ENCODE peak calls at places on chromosomes 11 and 22, in four cellular contexts. H, Q, N and O are unnamed samples.

GRCh38 chr11:1776331-1776851 is 12.7 kb upstream of the CTSD start:
- DNase-seq in N (no peak), H (no peak), Q (no peak), O (no peak)

GRCh38 chr11:17734418-17734911 is at the start of gene KCNC1:
- DNase-seq in N (no peak), Q (peak; percentile 48), H (no peak), O (no peak)

GRCh38 chr11:110000045-110000502 is 93.1 kb upstream of the ZC3H12C start:
- DNase-seq in Q (no peak), N (no peak), H (no peak), O (peak; percentile 23)

GRCh38 chr22:28051091-28051786 is 132.2 kb upstream of the PITPNB start:
- DNase-seq in H (no peak), N (no peak), Q (no peak), O (no peak)

GRCh38 chr11:95364324-95365295 is 133.6 kb upstream of the SESN3 start:
- DNase-seq in H (peak; percentile 79), N (no peak), Q (no peak), O (no peak)

GRCh38 chr11:117181586-117182550 is 3.3 kb downstream of the SIDT2 start:
- DNase-seq in N (no peak), H (no peak), Q (no peak), O (no peak)

GRCh38 chr11:71183878-71184277 is 68.5 kb downstream of the SHANK2 start:
- DNase-seq in Q (no peak), N (no peak), H (no peak), O (no peak)

GRCh38 chr11:48002565-48002964 is 22.2 kb downstream of the PTPRJ start:
- DNase-seq in Q (no peak), N (no peak), H (no peak), O (no peak)

GRCh38 chr11:126084608-126084912 is 21.9 kb upstream of the CDON start:
- DNase-seq in Q (no peak), H (no peak), N (no peak), O (no peak)

GRCh38 chr11:34988294-34989255 is 72.2 kb downstream of the PDHX start:
- DNase-seq in H (no peak), Q (no peak), N (no peak), O (no peak)

GRCh38 chr11:1118755-1119275 is 38.9 kb upstream of the MUC5AC start:
- DNase-seq in Q (no peak), N (no peak), H (no peak), O (no peak)

GRCh38 chr11:106961518-106961917 is 56.8 kb downstream of the GUCY1A2 start:
- DNase-seq in N (no peak), H (no peak), Q (no peak), O (no peak)

GRCh38 chr22:48478529-48479265 is 1349.0 kb downstream of the BRD1 start:
- DNase-seq in N (no peak), H (no peak), Q (no peak), O (no peak)

GRCh38 chr11:72703281-72704008 is 29.2 kb upstream of the PDE2A start:
- DNase-seq in N (no peak), Q (peak; percentile 50), H (no peak), O (no peak)

GRCh38 chr11:96763244-96763643 is 373.4 kb downstream of the JRKL start:
- DNase-seq in H (no peak), N (no peak), Q (no peak), O (no peak)

GRCh38 chr22:19068784-19069271 is 53.4 kb downstream of the DGCR2 start:
- DNase-seq in H (no peak), N (no peak), Q (no peak), O (no peak)

GRCh38 chr11:71342951-71343827 is 90.8 kb upstream of the SHANK2 start:
- DNase-seq in Q (peak; percentile 78), N (peak; percentile 50), H (peak; percentile 77), O (peak; percentile 40)

GRCh38 chr11:61061081-61061826 is 41.0 kb upstream of the CD5 start:
- DNase-seq in N (no peak), Q (no peak), H (no peak), O (peak; percentile 6)

GRCh38 chr11:117443269-117444186 is 115.9 kb downstream of the CEP164 start:
- DNase-seq in Q (peak; percentile 66), N (peak; percentile 27), H (peak; percentile 40), O (no peak)

GRCh38 chr22:43260818-43261217 is 73.9 kb upstream of the TTLL12 start:
- DNase-seq in N (no peak), H (no peak), Q (no peak), O (no peak)

GRCh38 chr11:135017296-135017695 is 605.3 kb upstream of the B3GAT1 start:
- DNase-seq in H (no peak), N (no peak), Q (no peak), O (no peak)

GRCh38 chr11:67630943-67631331 is 1.2 kb upstream of the NUDT8 start:
- DNase-seq in Q (no peak), N (no peak), H (no peak), O (no peak)

GRCh38 chr22:27258773-27259172 is 542.8 kb downstream of the MN1 start:
- DNase-seq in H (no peak), Q (peak; percentile 21), N (no peak), O (no peak)

GRCh38 chr22:38751422-38752346 is 4.1 kb downstream of the SUN2 start:
- DNase-seq in N (no peak), H (no peak), Q (no peak), O (no peak)

GRCh38 chr22:24975813-24976341 is 23.4 kb downstream of the KIAA1671 start:
- DNase-seq in Q (no peak), H (no peak), N (no peak), O (no peak)

GRCh38 chr22:48075604-48076400 is 1313.4 kb downstream of the TBC1D22A start:
- DNase-seq in H (no peak), Q (no peak), N (no peak), O (no peak)

GRCh38 chr11:114285599-114285998 is 10.6 kb upstream of the NNMT start:
- DNase-seq in N (no peak), H (no peak), Q (no peak), O (no peak)

GRCh38 chr22:42270178-42270511 is 308 bp downstream of the TCF20 start:
- DNase-seq in N (no peak), Q (no peak), H (no peak), O (peak; percentile 2)

GRCh38 chr22:39300198-39300830 is 19.1 kb downstream of the RPL3 start:
- DNase-seq in Q (no peak), N (no peak), H (no peak), O (no peak)

GRCh38 chr22:49234459-49234858 is 593.2 kb downstream of the BRD1 start:
- DNase-seq in Q (no peak), N (no peak), H (no peak), O (no peak)

GRCh38 chr22:36334081-36334831 is 53.5 kb downstream of the MYH9 start:
- DNase-seq in Q (peak; percentile 70), H (no peak), N (no peak), O (no peak)

GRCh38 chr11:92376680-92377079 is 152.1 kb downstream of the FAT3 start:
- DNase-seq in H (no peak), Q (no peak), N (no peak), O (no peak)

DNA sequence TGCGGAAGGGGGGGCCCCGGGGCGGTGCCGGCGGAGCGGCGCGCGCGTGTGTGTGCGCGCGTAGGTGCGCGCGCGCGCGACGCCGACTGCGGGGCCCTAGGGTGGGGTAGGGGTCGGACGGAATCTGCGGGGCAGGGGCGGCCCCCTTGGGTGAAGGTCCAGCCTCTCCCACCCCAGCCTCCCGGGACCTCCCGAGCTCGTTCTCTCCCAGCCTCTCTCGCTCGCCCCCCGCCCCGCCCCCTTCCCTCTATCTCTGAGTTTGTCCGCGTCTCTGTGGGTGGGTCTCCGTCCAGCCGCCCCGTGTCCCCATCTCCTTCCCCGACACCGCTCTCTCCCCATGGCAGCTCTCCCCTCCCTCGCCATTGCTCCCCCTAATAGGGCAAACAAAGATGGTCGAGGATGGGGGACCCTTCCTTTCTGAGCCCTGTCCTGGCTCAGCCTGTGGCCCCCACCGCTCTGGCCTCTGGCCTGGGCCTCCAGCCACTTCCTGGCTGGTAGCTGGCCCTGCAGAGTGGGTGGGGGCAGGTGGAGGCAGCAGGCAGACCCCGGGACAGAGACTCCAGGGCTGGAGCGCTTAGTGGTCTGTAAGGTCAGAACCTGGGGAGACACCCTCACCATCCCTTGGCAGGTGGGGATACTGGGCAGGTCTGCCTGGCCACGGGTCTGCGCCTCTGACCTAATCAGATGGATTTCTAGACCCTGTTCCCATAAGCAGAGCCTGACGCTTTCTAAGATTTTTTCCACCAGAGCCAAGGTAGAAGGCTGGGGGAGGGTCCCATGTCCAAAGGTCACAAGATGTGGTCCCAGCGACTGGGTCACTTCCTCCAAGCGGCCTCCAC is 32.9 kb upstream of the PRR5 start:
- DNase-seq in N (no peak), Q (peak; percentile 27), H (no peak), O (no peak)
- TF ChIP-seq FOSL1 in N (no peak), Q (no peak), H (no peak), O (no peak)

DNA sequence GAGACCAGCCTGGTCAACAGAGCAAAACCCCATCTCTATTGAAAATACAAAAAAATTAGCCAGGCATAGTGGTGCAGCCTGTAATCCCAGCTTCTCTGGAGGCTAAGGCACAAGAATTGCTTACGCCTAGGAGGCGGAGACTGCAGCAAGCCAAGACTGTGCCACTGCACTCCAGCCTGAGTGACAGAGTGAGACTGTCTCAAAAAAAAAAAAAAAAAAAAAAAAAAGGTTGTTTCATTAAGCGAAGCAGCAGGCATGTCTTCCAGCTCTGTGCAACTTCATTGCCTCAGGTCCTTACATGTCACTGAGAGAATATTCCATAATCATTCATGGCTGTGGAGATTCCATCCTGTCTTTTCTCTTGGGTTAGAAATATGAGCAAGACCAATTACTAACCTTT is 16.9 kb downstream of the GAB2 start:
- DNase-seq in Q (no peak), N (no peak), H (no peak), O (no peak)
- TF ChIP-seq FOSL1 in Q (no peak), N (no peak), H (no peak), O (no peak)

GRCh38 chr11:88300888-88301477 is 36.6 kb downstream of the CTSC start:
- DNase-seq in Q (no peak), N (peak; percentile 56), H (no peak), O (no peak)
- TF ChIP-seq FOSL1 in Q (no peak), N (no peak), H (no peak), O (no peak)

GRCh38 chr11:119752946-119753345 is 23.9 kb upstream of the NECTIN1 start:
- DNase-seq in H (no peak), Q (no peak), N (no peak), O (no peak)

GRCh38 chr11:119752324-119752723 is 23.3 kb upstream of the NECTIN1 start:
- DNase-seq in Q (no peak), H (no peak), N (no peak), O (no peak)

GRCh38 chr11:119749006-119749565 is 20.1 kb upstream of the NECTIN1 start:
- DNase-seq in N (no peak), Q (no peak), H (no peak), O (no peak)

GRCh38 chr11:119750056-119750455 is 21.1 kb upstream of the NECTIN1 start:
- DNase-seq in Q (no peak), N (no peak), H (no peak), O (no peak)

DNA sequence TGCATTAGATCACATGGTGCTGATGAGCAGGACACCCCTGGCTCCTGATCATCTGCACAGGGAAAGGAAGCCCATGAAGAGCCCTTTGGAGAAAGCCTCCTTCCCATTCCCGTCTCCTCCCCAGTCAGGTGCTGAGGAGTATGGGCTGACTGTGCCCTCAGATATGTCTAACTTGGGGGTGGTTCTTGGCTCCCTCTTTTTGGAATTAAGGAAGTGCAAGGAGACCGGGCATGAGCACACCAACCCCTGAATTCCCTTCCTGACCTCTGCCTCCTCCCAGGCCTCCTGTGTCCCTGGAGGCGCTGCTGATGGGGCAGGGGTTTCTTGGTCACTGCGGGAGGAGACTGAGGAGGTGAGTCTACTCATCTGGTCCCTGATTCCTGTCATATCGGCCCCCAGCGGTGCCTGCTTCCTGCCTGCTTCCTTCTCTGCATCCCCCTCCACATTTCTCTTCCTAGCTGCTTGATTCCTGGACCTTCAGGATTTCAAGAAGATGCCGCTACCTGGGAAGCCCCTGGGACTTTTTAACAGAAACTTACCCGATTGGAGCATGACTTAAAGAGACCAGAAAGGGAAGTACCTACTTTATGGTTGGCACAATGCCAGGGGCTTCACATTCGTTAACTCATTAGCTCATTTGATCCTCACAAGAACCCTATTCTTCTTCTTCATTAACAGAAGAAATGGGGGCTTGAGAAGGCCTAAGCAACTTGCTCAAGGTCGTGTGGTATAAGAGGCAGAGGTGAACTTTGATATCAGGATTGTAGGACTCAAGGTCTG is 22.5 kb upstream of the NECTIN1 start:
- DNase-seq in H (no peak), N (no peak), Q (no peak), O (no peak)
- TF ChIP-seq FOSL1 in H (no peak), N (no peak), Q (no peak), O (no peak)